ENCODE peak calls at places on chromosomes 3 and 15, in eight cellular contexts. G is ovary; V is HAP-1; Z is lower lobe of right lung; M is body of pancreas; K is CD8-positive, alpha-beta memory T cell; E is transverse colon; P is stomach. X is an unnamed sample.

GRCh38 chr3:143123353-143123974 is 3.9 kb downstream of the CHST2 start:
- DNase-seq in Z (no peak), K (no peak), E (no peak), G (no peak), P (no peak), V (no peak), M (no peak), X (no peak)

GRCh38 chr3:46574263-46574662 is 8.2 kb upstream of the LRRC2 start:
- DNase-seq in G (no peak), Z (no peak), V (peak; percentile 88), P (no peak), M (no peak), E (no peak), K (no peak), X (no peak)

GRCh38 chr3:127694467-127695215 is 21.9 kb downstream of the ABTB1 start:
- DNase-seq in M (peak; percentile 92), E (peak; percentile 43), G (no peak), P (peak; percentile 86), K (peak; percentile 25), V (peak; percentile 49), Z (peak; percentile 71), X (no peak)

GRCh38 chr3:129211772-129212171 is 28.1 kb upstream of the CNBP start:
- DNase-seq in E (peak; percentile 91), V (peak; percentile 45), P (peak; percentile 86), Z (peak; percentile 83), M (peak; percentile 69), K (no peak), G (peak; percentile 83), X (no peak)

GRCh38 chr3:40996382-40996781 is 202.9 kb upstream of the CTNNB1 start:
- DNase-seq in V (no peak), Z (no peak), M (no peak), K (no peak), E (no peak), G (no peak), P (no peak), X (no peak)

GRCh38 chr15:27865323-27865922 is 233.7 kb downstream of the OCA2 start:
- DNase-seq in E (no peak), G (no peak), K (no peak), M (no peak), Z (no peak), P (no peak), V (no peak), X (no peak)

GRCh38 chr3:133905376-133905775 is 9.7 kb upstream of the RAB6B start:
- DNase-seq in G (no peak), M (no peak), E (no peak), P (no peak), K (no peak), Z (no peak), V (no peak), X (no peak)

GRCh38 chr3:25458420-25458814 is 30.4 kb downstream of the RARB start:
- DNase-seq in K (no peak), E (no peak), G (no peak), Z (no peak), V (no peak), M (no peak), P (no peak), X (no peak)

GRCh38 chr15:81160312-81161214 is 26.5 kb downstream of the CFAP161 start:
- DNase-seq in E (peak; percentile 11), V (no peak), Z (no peak), P (no peak), K (no peak), M (peak; percentile 21), G (peak; percentile 63), X (no peak)

GRCh38 chr15:66789029-66790025 is 87.3 kb downstream of the SMAD6 start:
- DNase-seq in M (peak; percentile 61), E (peak; percentile 38), G (peak; percentile 76), V (peak; percentile 63), P (peak; percentile 49), Z (no peak), K (no peak), X (peak; percentile 47)

GRCh38 chr15:68511073-68511991 is 67.5 kb upstream of the CORO2B start:
- DNase-seq in E (no peak), M (peak; percentile 48), P (no peak), G (peak; percentile 47), Z (no peak), V (no peak), K (no peak), X (no peak)

GRCh38 chr3:172070799-172071198 is 31.4 kb downstream of the FNDC3B start:
- DNase-seq in E (no peak), V (no peak), K (no peak), M (no peak), G (no peak), P (no peak), Z (no peak), X (no peak)
- H3K4me1 ChIP-seq in E (peaks cover 63% of the 10 kb centered on the region), V (peaks cover 4% of the 10 kb centered on the region), K (peaks cover 20% of the 10 kb centered on the region), M (peaks cover 92% of the 10 kb centered on the region), G (peaks cover 29% of the 10 kb centered on the region), P (peaks cover 53% of the 10 kb centered on the region), Z (peaks cover 77% of the 10 kb centered on the region), X (peaks cover 4% of the 10 kb centered on the region)

GRCh38 chr3:188449421-188449820 is 295.5 kb downstream of the LPP start:
- DNase-seq in E (no peak), P (no peak), K (no peak), V (no peak), G (no peak), M (no peak), Z (no peak), X (no peak)

GRCh38 chr3:188446791-188447190 is 292.8 kb downstream of the LPP start:
- DNase-seq in P (no peak), G (no peak), E (no peak), Z (no peak), K (no peak), V (no peak), M (no peak), X (no peak)

GRCh38 chr3:188442430-188442829 is 288.5 kb downstream of the LPP start:
- DNase-seq in K (no peak), M (no peak), G (no peak), P (no peak), E (no peak), Z (no peak), V (no peak), X (no peak)

GRCh38 chr3:188448813-188449212 is 294.9 kb downstream of the LPP start:
- DNase-seq in V (no peak), E (no peak), P (no peak), Z (no peak), G (no peak), M (no peak), K (no peak), X (no peak)

GRCh38 chr3:188446014-188446413 is 292.1 kb downstream of the LPP start:
- DNase-seq in V (no peak), M (no peak), G (no peak), P (no peak), E (no peak), Z (no peak), K (no peak), X (no peak)
- H3K4me1 ChIP-seq in V (no peaks in the 10 kb centered on the region), M (no peaks in the 10 kb centered on the region), G (no peaks in the 10 kb centered on the region), P (no peaks in the 10 kb centered on the region), E (no peaks in the 10 kb centered on the region), Z (no peaks in the 10 kb centered on the region), K (no peaks in the 10 kb centered on the region), X (no peaks in the 10 kb centered on the region)

DNA sequence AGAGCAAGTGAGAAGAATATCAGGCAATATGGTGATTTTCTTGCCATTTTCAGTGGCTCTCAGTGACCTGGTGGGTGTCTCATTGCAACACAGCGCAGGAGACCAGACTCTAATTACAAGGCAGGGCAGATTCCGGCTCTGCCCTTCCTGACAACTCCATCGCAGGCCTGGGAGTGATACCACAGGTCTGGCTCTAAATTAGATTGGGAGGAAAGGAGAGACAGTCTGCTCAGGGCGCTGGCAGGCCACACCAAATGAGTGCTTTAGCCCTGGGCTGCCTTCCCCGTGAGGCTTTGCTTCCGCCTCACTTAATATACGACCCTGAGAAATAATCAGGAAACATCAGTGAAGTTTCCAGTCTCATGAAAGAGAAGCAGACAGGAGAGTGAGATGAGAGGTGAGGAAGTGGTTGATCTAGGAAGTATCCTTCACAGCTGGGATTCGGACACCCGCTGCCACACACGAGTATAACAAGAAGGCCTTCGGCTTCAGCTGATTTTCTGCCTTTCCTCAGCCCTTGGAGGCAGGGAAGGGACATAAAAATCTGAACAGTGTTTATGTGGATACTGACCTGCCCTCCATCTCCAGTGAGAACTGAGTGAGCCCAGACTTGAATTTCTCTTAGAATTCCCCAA is 73.7 kb upstream of the PROK2 start:
- DNase-seq in P (no peak), M (no peak), E (no peak), K (no peak), V (no peak), G (no peak), Z (no peak), X (no peak)
- H3K4me1 ChIP-seq in P (no peaks in the 10 kb centered on the region), M (peaks cover 6% of the 10 kb centered on the region), E (no peaks in the 10 kb centered on the region), K (no peaks in the 10 kb centered on the region), V (no peaks in the 10 kb centered on the region), G (no peaks in the 10 kb centered on the region), Z (no peaks in the 10 kb centered on the region), X (peaks cover 3% of the 10 kb centered on the region)

DNA sequence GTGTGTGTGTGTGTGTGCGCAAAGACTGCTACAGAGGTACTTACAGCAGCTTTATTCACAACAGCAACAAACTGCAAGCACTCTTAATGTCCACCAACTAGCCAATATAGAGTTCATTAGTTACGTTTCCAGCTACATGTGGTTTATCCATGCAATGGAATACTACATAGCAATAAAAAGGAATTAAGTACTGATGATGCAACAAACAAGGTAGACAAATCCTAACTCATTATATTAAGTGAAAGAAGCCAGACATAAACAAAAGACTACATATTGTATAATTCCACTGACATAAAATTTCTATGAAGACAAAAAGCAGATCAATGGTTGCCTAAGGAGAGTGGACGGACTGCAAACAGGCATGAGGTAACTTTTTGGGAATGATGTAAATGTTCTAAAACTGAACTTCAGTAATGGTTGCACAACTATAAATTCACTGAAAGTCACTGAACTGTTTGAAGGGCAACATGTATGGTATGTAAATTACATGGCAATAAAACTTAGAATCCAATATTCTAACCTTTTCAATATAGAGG is 433.7 kb downstream of the SHQ1 start:
- DNase-seq in M (no peak), K (no peak), P (no peak), Z (no peak), G (no peak), E (no peak), V (no peak), X (no peak)
- H3K4me1 ChIP-seq in M (peaks cover 27% of the 10 kb centered on the region), K (peaks cover 55% of the 10 kb centered on the region), P (peaks cover 32% of the 10 kb centered on the region), Z (peaks cover 46% of the 10 kb centered on the region), G (peaks cover 8% of the 10 kb centered on the region), E (peaks cover 24% of the 10 kb centered on the region), V (peaks cover 6% of the 10 kb centered on the region), X (peaks cover 2% of the 10 kb centered on the region)

GRCh38 chr3:157059181-157059580 is 100.8 kb downstream of the CCNL1 start:
- DNase-seq in K (no peak), E (no peak), Z (no peak), G (no peak), V (no peak), P (no peak), M (no peak), X (no peak)

GRCh38 chr3:157059661-157060060 is 100.3 kb downstream of the CCNL1 start:
- DNase-seq in E (no peak), M (no peak), G (no peak), Z (no peak), P (no peak), K (no peak), V (no peak), X (no peak)

GRCh38 chr3:157058392-157059071 is 101.4 kb downstream of the CCNL1 start:
- DNase-seq in M (no peak), P (no peak), V (no peak), E (no peak), G (no peak), K (no peak), Z (no peak), X (no peak)

GRCh38 chr3:157051625-157052024 is 108.3 kb downstream of the CCNL1 start:
- DNase-seq in V (no peak), P (no peak), G (no peak), M (no peak), Z (no peak), K (no peak), E (no peak), X (no peak)

GRCh38 chr3:157056035-157056434 is 103.9 kb downstream of the CCNL1 start:
- DNase-seq in V (no peak), P (no peak), M (no peak), K (no peak), G (no peak), Z (no peak), E (no peak), X (no peak)
- H3K4me1 ChIP-seq in V (peaks cover 8% of the 10 kb centered on the region), P (no peaks in the 10 kb centered on the region), M (no peaks in the 10 kb centered on the region), K (no peaks in the 10 kb centered on the region), G (no peaks in the 10 kb centered on the region), Z (no peaks in the 10 kb centered on the region), E (no peaks in the 10 kb centered on the region), X (no peaks in the 10 kb centered on the region)